ENCODE peak calls at places on chromosomes 11 and 22, in six cellular contexts. M, W, V, F, U and L are unnamed samples.

GRCh38 chr11:12216542-12217422 is 106.4 kb downstream of the MICAL2 start:
- DNase-seq in M (no peak), W (peak; percentile 72), V (no peak), F (no peak), U (no peak), L (no peak)

GRCh38 chr11:116185551-116185950 is 587.2 kb downstream of the BUD13 start:
- DNase-seq in M (no peak), W (no peak), V (no peak), F (no peak), U (no peak), L (no peak)

GRCh38 chr11:120241277-120241676 is 1.3 kb downstream of the POU2F3 start:
- DNase-seq in M (no peak), W (no peak), V (no peak), F (no peak), U (no peak), L (no peak)

GRCh38 chr11:3989251-3989650 is 105.3 kb upstream of the RRM1 start:
- DNase-seq in M (no peak), W (no peak), V (no peak), F (no peak), U (no peak), L (no peak)

GRCh38 chr11:43941257-43941879 is 1.1 kb upstream of the C11orf96 start:
- DNase-seq in M (no peak), W (peak; percentile 86), V (no peak), F (no peak), U (no peak), L (peak; percentile 23)

GRCh38 chr22:26770624-26771023 is 113.2 kb downstream of the MIAT start:
- DNase-seq in M (no peak), W (no peak), V (no peak), F (no peak), U (no peak), L (peak; percentile 54)

GRCh38 chr11:31802000-31802551 is 9.0 kb downstream of the PAX6 start:
- DNase-seq in M (no peak), W (no peak), V (no peak), F (no peak), U (no peak), L (no peak)

GRCh38 chr11:75356613-75357012 is 5.2 kb upstream of the ARRB1 start:
- DNase-seq in M (no peak), W (no peak), V (no peak), F (no peak), U (no peak), L (no peak)

GRCh38 chr22:37552560-37553163 is 7.6 kb upstream of the CDC42EP1 start:
- DNase-seq in M (peak; percentile 92), W (peak; percentile 27), V (no peak), F (no peak), U (no peak), L (peak; percentile 53)

GRCh38 chr11:128707671-128708070 is 13.8 kb downstream of the FLI1 start:
- DNase-seq in M (no peak), W (no peak), V (no peak), F (no peak), U (no peak), L (peak; percentile 69)
- H3K4me1 ChIP-seq in M (no peaks in the 10 kb centered on the region), W (peaks cover 29% of the 10 kb centered on the region), V (no peaks in the 10 kb centered on the region), F (peaks cover 12% of the 10 kb centered on the region), U (no peaks in the 10 kb centered on the region), L (peaks cover 18% of the 10 kb centered on the region)

GRCh38 chr11:117465236-117465997 is 137.8 kb downstream of the CEP164 start:
- DNase-seq in M (no peak), W (no peak), V (no peak), F (no peak), U (no peak), L (no peak)
- H3K36me3 ChIP-seq in M (no peaks in the 10 kb centered on the region), W (no peaks in the 10 kb centered on the region), V (no peaks in the 10 kb centered on the region), F (no peaks in the 10 kb centered on the region), U (no peaks in the 10 kb centered on the region), L (no peaks in the 10 kb centered on the region)

GRCh38 chr22:23151827-23152226 is 6.5 kb downstream of the RAB36 start:
- DNase-seq in M (no peak), W (no peak), V (no peak), F (no peak), U (no peak), L (no peak)
- H3K4me1 ChIP-seq in M (peaks cover under 1% of the 10 kb centered on the region), W (no peaks in the 10 kb centered on the region), V (peaks cover 4% of the 10 kb centered on the region), F (no peaks in the 10 kb centered on the region), U (peaks cover 24% of the 10 kb centered on the region), L (peaks cover 5% of the 10 kb centered on the region)

GRCh38 chr11:47280860-47281259 is 10.9 kb downstream of the MADD start:
- DNase-seq in M (no peak), W (no peak), V (no peak), F (no peak), U (no peak), L (no peak)
- H3K36me3 ChIP-seq in M (peaks cover 90% of the 10 kb centered on the region), W (peaks cover 59% of the 10 kb centered on the region), V (peaks cover 74% of the 10 kb centered on the region), F (peaks cover 48% of the 10 kb centered on the region), U (peaks cover 39% of the 10 kb centered on the region), L (peaks cover 95% of the 10 kb centered on the region)

GRCh38 chr11:69002101-69002742 is 10.8 kb downstream of the MRGPRF start:
- DNase-seq in M (no peak), W (no peak), V (no peak), F (no peak), U (no peak), L (no peak)

GRCh38 chr11:69003866-69004311 is 9.2 kb downstream of the MRGPRF start:
- DNase-seq in M (no peak), W (no peak), V (no peak), F (no peak), U (no peak), L (no peak)

GRCh38 chr11:69002743-69003231 is 10.3 kb downstream of the MRGPRF start:
- DNase-seq in M (no peak), W (no peak), V (no peak), F (no peak), U (no peak), L (no peak)

GRCh38 chr11:69004411-69005182 is 8.4 kb downstream of the MRGPRF start:
- DNase-seq in M (no peak), W (peak; percentile 28), V (no peak), F (no peak), U (no peak), L (no peak)

GRCh38 chr11:69003301-69003865 is 9.7 kb downstream of the MRGPRF start:
- DNase-seq in M (no peak), W (no peak), V (no peak), F (no peak), U (no peak), L (no peak)
- H3K4me1 ChIP-seq in M (no peaks in the 10 kb centered on the region), W (peaks cover 19% of the 10 kb centered on the region), V (peaks cover 8% of the 10 kb centered on the region), F (no peaks in the 10 kb centered on the region), U (no peaks in the 10 kb centered on the region), L (peaks cover 49% of the 10 kb centered on the region)

GRCh38 chr22:25373961-25374360 is 154.5 kb downstream of the CRYBB2 start:
- DNase-seq in M (no peak), W (no peak), V (no peak), F (no peak), U (no peak), L (no peak)

GRCh38 chr22:25377699-25378098 is 158.3 kb downstream of the CRYBB2 start:
- DNase-seq in M (no peak), W (no peak), V (no peak), F (no peak), U (no peak), L (no peak)

GRCh38 chr22:25374871-25375270 is 155.4 kb downstream of the CRYBB2 start:
- DNase-seq in M (no peak), W (no peak), V (no peak), F (peak; percentile 20), U (no peak), L (no peak)

GRCh38 chr22:25372000-25372595 is 152.7 kb downstream of the CRYBB2 start:
- DNase-seq in M (no peak), W (no peak), V (no peak), F (no peak), U (no peak), L (no peak)

GRCh38 chr22:25375683-25376082 is 156.2 kb downstream of the CRYBB2 start:
- DNase-seq in M (no peak), W (no peak), V (no peak), F (no peak), U (no peak), L (no peak)
- H3K36me3 ChIP-seq in M (peaks cover 31% of the 10 kb centered on the region), W (no peaks in the 10 kb centered on the region), V (no peaks in the 10 kb centered on the region), F (peaks cover 3% of the 10 kb centered on the region), U (no peaks in the 10 kb centered on the region), L (peaks cover 22% of the 10 kb centered on the region)

GRCh38 chr22:30305519-30305905 is 16.2 kb upstream of the CASTOR1 start:
- DNase-seq in M (no peak), W (no peak), V (no peak), F (peak; percentile 66), U (no peak), L (no peak)
- H3K4me1 ChIP-seq in M (peaks cover 36% of the 10 kb centered on the region), W (peaks cover 12% of the 10 kb centered on the region), V (peaks cover 66% of the 10 kb centered on the region), F (peaks cover 20% of the 10 kb centered on the region), U (peaks cover 79% of the 10 kb centered on the region), L (peaks cover 91% of the 10 kb centered on the region)

GRCh38 chr22:46747646-46748045 is 9.6 kb upstream of the CERK start:
- DNase-seq in M (no peak), W (no peak), V (no peak), F (no peak), U (no peak), L (no peak)
- H3K36me3 ChIP-seq in M (no peaks in the 10 kb centered on the region), W (no peaks in the 10 kb centered on the region), V (no peaks in the 10 kb centered on the region), F (no peaks in the 10 kb centered on the region), U (no peaks in the 10 kb centered on the region), L (no peaks in the 10 kb centered on the region)

GRCh38 chr11:128757235-128757711 is 63.4 kb downstream of the FLI1 start:
- DNase-seq in M (peak; percentile 17), W (no peak), V (peak; percentile 3), F (peak; percentile 32), U (peak; percentile 86), L (no peak)

GRCh38 chr11:128759168-128759567 is 65.3 kb downstream of the FLI1 start:
- DNase-seq in M (no peak), W (no peak), V (no peak), F (no peak), U (no peak), L (no peak)

GRCh38 chr11:128759597-128759996 is 65.7 kb downstream of the FLI1 start:
- DNase-seq in M (no peak), W (no peak), V (no peak), F (no peak), U (no peak), L (peak; percentile 19)

GRCh38 chr11:128757886-128758612 is 64.2 kb downstream of the FLI1 start:
- DNase-seq in M (no peak), W (no peak), V (no peak), F (no peak), U (no peak), L (no peak)

GRCh38 chr11:128756469-128756868 is 62.6 kb downstream of the FLI1 start:
- DNase-seq in M (no peak), W (no peak), V (no peak), F (no peak), U (no peak), L (no peak)
- H3K4me1 ChIP-seq in M (no peaks in the 10 kb centered on the region), W (peaks cover 19% of the 10 kb centered on the region), V (no peaks in the 10 kb centered on the region), F (no peaks in the 10 kb centered on the region), U (peaks cover 18% of the 10 kb centered on the region), L (no peaks in the 10 kb centered on the region)

GRCh38 chr11:126277780-126278179 is 5.1 kb upstream of the TIRAP start:
- DNase-seq in M (no peak), W (no peak), V (no peak), F (no peak), U (no peak), L (no peak)
- H3K36me3 ChIP-seq in M (peaks cover 51% of the 10 kb centered on the region), W (peaks cover 14% of the 10 kb centered on the region), V (peaks cover 2% of the 10 kb centered on the region), F (peaks cover 3% of the 10 kb centered on the region), U (no peaks in the 10 kb centered on the region), L (peaks cover 45% of the 10 kb centered on the region)